ENCODE peak calls at places on chromosomes 7 and 10, in four cellular contexts. Y, E, U and O are unnamed samples.

GRCh38 chr10:50512743-50513416 is 110.9 kb downstream of the SGMS1 start:
- DNase-seq in Y (no peak), U (no peak), E (no peak), O (no peak)

GRCh38 chr7:137547477-137547876 is 203.9 kb upstream of the PTN start:
- DNase-seq in E (no peak), Y (no peak), U (no peak), O (no peak)

GRCh38 chr10:60388709-60389241 is 900 bp downstream of the ANK3 start:
- DNase-seq in Y (no peak), U (no peak), E (no peak), O (no peak)

GRCh38 chr7:235576-236395 is 43.4 kb downstream of the FAM20C start:
- DNase-seq in E (no peak), Y (peak; percentile 63), U (no peak), O (no peak)

GRCh38 chr10:97365761-97366351 is 31.3 kb upstream of the FRAT2 start:
- DNase-seq in E (no peak), U (no peak), Y (no peak), O (no peak)

GRCh38 chr7:102883098-102883860 is 29.5 kb upstream of the LRRC17 start:
- DNase-seq in U (no peak), Y (no peak), E (no peak), O (no peak)

GRCh38 chr7:158557441-158557755 is 30.2 kb downstream of the PTPRN2 start:
- DNase-seq in Y (no peak), E (no peak), U (no peak), O (no peak)

GRCh38 chr7:13448243-13448642 is 541.2 kb downstream of the ETV1 start:
- DNase-seq in Y (no peak), E (no peak), U (no peak), O (no peak)

GRCh38 chr7:21844742-21845141 is 101.0 kb downstream of the CDCA7L start:
- DNase-seq in Y (no peak), E (no peak), U (no peak), O (no peak)

GRCh38 chr10:287814-288213 is 152.6 kb downstream of the ZMYND11 start:
- DNase-seq in Y (no peak), U (no peak), E (peak; percentile 71), O (no peak)

GRCh38 chr10:49400365-49400764 is 4.5 kb upstream of the DRGX start:
- DNase-seq in U (no peak), Y (no peak), E (no peak), O (peak; percentile 53)

GRCh38 chr7:151206914-151207313 is 3.4 kb downstream of the H2BK1 start:
- DNase-seq in Y (no peak), U (no peak), E (no peak), O (no peak)

GRCh38 chr10:131979821-131980270 is 1.9 kb downstream of the BNIP3 start:
- DNase-seq in E (no peak), Y (peak; percentile 59), U (no peak), O (no peak)

GRCh38 chr7:92639213-92639896 is 49.2 kb upstream of the FAM133B start:
- DNase-seq in U (no peak), E (no peak), Y (no peak), O (no peak)
- TF ChIP-seq POLR2A in U (no peak), E (no peak), Y (no peak), O (no peak)

DNA sequence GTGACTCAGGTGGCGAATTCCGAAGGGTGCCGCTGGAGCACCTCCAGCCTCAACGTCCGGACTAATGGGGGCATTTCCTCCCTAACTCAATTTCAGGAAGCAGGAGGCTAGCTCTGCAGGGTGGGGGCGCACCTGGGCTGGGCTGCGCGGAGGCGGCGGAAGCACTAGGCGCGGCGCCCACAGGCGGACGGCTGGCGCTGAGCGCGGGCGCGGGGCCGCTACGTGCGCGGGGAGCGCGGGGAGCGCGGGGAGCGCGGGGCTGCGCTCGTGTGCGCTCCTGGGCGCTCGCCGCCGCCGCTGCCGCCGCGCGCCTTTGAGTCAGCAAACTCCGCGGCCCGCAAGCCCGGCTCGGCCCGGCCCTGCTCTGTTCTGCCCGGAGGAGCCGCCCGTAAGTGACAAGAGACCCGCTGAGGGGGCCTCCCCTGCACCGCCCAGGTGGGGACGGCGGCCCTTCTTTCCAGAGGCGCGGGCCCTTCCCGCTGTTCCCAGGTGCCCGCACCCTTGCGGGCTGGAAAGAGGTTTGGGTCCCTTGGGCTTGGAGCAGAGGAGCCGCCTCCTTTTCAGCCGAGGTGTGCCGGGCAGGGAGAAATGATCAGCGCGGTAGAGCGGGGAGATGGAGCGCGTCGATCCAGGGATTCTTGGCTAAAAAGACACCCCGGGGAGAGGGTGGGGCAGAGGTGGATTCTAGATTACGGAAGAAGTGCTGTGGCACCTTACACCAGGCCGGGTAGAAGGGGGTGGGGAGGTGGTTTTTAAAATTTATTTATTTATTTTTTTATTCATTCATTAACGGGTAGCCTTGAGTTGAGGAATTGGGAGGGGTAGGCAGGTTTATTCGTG is at the start of gene SNX10:
- DNase-seq in Y (peak; percentile 36), E (peak; percentile 75), U (no peak), O (no peak)
- TF ChIP-seq CTCF in Y (no peak), E (peak; percentile 64), U (no peak), O (no peak)

GRCh38 chr7:119233015-119233414 is 1008.5 kb downstream of the ANKRD7 start:
- DNase-seq in U (no peak), E (no peak), Y (no peak), O (no peak)

GRCh38 chr7:119228482-119228881 is 1004.0 kb downstream of the ANKRD7 start:
- DNase-seq in U (no peak), Y (no peak), E (no peak), O (no peak)

GRCh38 chr7:119232091-119232490 is 1007.6 kb downstream of the ANKRD7 start:
- DNase-seq in Y (no peak), U (no peak), E (no peak), O (no peak)
- H3K4me3 ChIP-seq in Y (no peak overlapping the region), U (no peak overlapping the region), E (no peak overlapping the region), O (no peak overlapping the region)

DNA sequence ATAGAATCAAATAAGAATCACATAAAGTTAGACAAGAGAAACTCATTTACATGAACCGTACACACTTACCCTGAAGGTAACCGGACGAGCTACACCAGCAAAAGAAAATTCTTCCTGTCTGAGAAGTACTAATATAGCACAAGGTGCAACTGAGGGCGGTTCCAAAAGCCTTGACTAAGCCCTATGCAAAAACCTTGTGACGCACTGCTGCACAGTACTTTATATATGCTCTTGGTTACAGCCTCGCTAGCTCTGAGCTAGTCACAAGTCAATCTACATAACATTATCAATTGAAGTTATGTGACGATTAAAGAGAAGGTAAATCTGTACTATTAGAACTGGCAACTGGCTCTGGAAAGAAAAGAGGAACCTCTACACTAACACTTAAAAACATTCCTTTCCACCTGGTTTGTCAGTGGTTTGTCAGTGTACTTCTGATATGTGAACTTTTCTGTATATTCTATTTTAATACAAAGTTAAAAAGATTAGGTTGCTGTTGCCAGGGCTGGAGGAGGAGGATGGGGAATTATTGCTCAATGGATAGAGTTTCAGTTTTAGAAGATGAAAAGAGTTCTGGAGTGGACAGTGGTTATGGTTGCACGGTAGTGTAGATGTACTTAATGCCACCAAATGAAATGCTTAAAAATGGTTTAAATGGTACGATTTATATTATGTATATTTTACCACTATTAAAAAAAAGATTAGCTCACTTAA is 21.6 kb downstream of the NT5C3A start:
- DNase-seq in U (no peak), E (no peak), Y (no peak), O (peak; percentile 48)
- TF ChIP-seq POLR2A in U (no peak), E (no peak), Y (no peak), O (no peak)

GRCh38 chr7:142556745-142557144 is 192.5 kb upstream of the PRSS1 start:
- DNase-seq in Y (peak; percentile 38), E (no peak), U (no peak), O (peak; percentile 72)
- TF ChIP-seq CTCF in Y (no peak), E (no peak), U (no peak), O (no peak)

DNA sequence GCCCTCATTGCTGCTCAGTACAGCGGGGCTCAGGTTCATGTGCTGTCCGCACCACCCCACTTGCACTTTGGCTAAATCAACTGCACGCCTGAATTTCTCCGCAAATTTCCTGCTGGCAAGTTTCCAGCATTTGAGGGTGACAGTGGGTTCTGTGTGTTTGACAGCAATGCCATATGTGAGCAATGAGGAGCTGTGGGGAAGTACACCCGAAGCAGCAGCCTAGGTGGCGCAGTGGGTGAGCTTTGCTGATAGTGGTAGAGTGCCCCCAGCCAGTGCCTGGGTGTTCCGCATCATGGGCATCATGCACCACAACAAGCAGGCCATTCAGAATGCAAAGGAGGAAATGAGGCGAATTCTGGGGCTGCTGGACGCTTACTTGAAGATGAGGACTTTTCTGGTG is 103.9 kb upstream of the POT1 start:
- DNase-seq in E (no peak), Y (no peak), U (no peak), O (no peak)
- H3K4me3 ChIP-seq in E (no peak overlapping the region), Y (no peak overlapping the region), U (no peak overlapping the region), O (no peak overlapping the region)

DNA sequence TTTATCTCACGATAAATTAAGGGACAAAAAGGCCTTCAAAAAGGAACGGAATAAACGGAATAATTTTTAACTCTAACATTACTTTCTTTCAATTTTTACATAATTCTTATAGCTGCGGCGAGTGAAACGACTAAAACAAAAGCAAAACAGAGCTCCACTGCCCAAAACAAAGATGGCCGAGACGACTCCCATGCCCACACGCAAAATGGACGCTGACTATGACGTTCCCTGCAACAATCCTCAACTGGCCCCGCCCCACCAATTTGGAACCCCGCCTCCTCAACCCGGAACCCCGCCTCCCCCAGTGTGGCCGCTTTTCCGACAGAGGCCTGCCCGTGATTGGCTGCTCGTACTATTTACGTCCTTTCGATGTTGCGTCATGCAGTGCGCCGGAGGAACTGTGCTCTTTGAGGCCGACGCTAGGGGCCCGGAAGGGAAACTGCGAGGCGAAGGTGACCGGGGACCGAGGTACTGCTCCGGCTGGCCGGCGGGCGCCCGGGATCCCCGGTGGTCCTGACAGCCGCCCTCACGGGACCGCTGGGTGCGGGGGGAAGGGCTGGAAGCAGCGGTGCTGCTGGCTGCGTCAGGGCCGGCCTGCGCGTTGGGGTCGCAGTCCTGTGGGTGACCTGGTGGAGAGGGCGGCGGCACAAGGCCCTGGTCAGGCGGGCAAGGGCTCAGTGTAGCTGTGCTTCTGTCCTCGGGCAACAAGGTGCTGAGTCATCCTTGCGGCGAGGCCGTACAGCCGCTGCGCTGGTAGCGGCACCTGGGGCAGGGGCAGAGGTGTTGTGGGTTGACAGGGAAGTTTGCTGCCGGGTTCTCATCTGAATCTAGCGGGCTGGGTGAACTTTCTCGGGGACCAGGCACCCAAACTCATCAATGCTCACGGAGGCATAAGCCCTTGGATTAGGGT is at the start of gene GHITM:
- DNase-seq in U (peak; percentile 99), E (peak; percentile 100), Y (peak; percentile 98), O (peak; percentile 100)
- TF ChIP-seq POLR2A in U (peak; percentile 90), E (peak; percentile 80), Y (peak; percentile 73), O (no peak)

GRCh38 chr7:116177009-116177408 is 33.3 kb upstream of the TES start:
- DNase-seq in E (no peak), U (no peak), Y (no peak), O (no peak)
- TF ChIP-seq CTCF in E (no peak), U (no peak), Y (no peak), O (no peak)